ENCODE peak calls at places on chromosomes 12 and 14, in seven cellular contexts. C, Y, R, S, M, A and H are unnamed samples.

GRCh38 chr12:116074686-116075085 is 202.8 kb downstream of the MED13L start:
- DNase-seq in Y (peak), M (no peak), A (no peak), S (no peak), C (no peak), R (no peak), H (no peak)

GRCh38 chr12:96606646-96607045 is 117.3 kb downstream of the CFAP54 start:
- DNase-seq in A (no peak), S (no peak), Y (no peak), M (no peak), C (no peak), R (no peak), H (no peak)

GRCh38 chr12:119594772-119595445 is 1.3 kb downstream of the TMEM233 start:
- DNase-seq in C (peak), M (peak), Y (peak), R (no peak), A (no peak), S (no peak), H (no peak)

GRCh38 chr12:60819794-60820193 is 1224.0 kb downstream of the SLC16A7 start:
- DNase-seq in S (no peak), Y (no peak), C (no peak), A (no peak), M (no peak), R (no peak), H (no peak)

GRCh38 chr12:84315926-84316325 is 596.7 kb downstream of the SLC6A15 start:
- DNase-seq in S (no peak), R (no peak), M (no peak), A (no peak), C (no peak), Y (no peak), H (no peak)

GRCh38 chr12:65765436-65765813 is 58.9 kb upstream of the HMGA2 start:
- DNase-seq in S (no peak), A (no peak), R (peak), M (no peak), C (no peak), Y (no peak), H (peak)

GRCh38 chr12:52975820-52976573 is 27.1 kb downstream of the KRT18 start:
- DNase-seq in S (no peak), R (peak), M (peak), A (peak), C (no peak), Y (peak), H (peak)

GRCh38 chr12:69688021-69688420 is 11.1 kb downstream of the BEST3 start:
- DNase-seq in S (no peak), R (peak), A (peak), Y (peak), M (no peak), C (no peak), H (peak)

GRCh38 chr14:102015045-102015685 is 50.8 kb downstream of the DYNC1H1 start:
- DNase-seq in A (no peak), C (no peak), M (no peak), R (no peak), Y (no peak), S (no peak), H (peak)

GRCh38 chr12:1878695-1879094 is 39.8 kb downstream of the CACNA2D4 start:
- DNase-seq in M (peak), Y (no peak), R (no peak), S (no peak), A (no peak), C (no peak), H (no peak)

GRCh38 chr14:24430143-24430681 is 458 bp downstream of the KHNYN start:
- DNase-seq in M (peak), A (peak), R (peak), S (no peak), C (peak), Y (peak), H (peak)

GRCh38 chr14:41607119-41607785 is 576 bp downstream of the LRFN5 start:
- DNase-seq in C (no peak), M (no peak), Y (no peak), A (no peak), S (no peak), R (peak), H (no peak)

GRCh38 chr12:58346032-58346632 is 404.8 kb downstream of the ATP23 start:
- DNase-seq in Y (peak), M (no peak), C (peak), R (peak), A (no peak), S (no peak), H (peak)

GRCh38 chr12:72075401-72075800 is 136.8 kb downstream of the TPH2 start:
- DNase-seq in M (no peak), S (no peak), A (no peak), Y (peak), C (no peak), R (no peak), H (no peak)

GRCh38 chr14:43169722-43170121 is 1337.4 kb downstream of the FSCB start:
- DNase-seq in R (no peak), M (no peak), C (no peak), A (no peak), Y (no peak), S (no peak), H (no peak)

GRCh38 chr12:121872546-121873223 is 14.0 kb upstream of the HPD start:
- DNase-seq in R (peak), A (no peak), S (no peak), Y (no peak), C (no peak), M (no peak), H (peak)

GRCh38 chr12:75596406-75596805 is 85.0 kb upstream of the KRR1 start:
- DNase-seq in R (no peak), Y (no peak), M (no peak), C (no peak), S (no peak), A (no peak), H (no peak)

GRCh38 chr12:119055977-119056376 is 74.6 kb downstream of the SRRM4 start:
- DNase-seq in S (no peak), Y (no peak), M (no peak), R (no peak), A (no peak), C (no peak), H (no peak)

GRCh38 chr12:85575115-85576096 is 260.8 kb downstream of the RASSF9 start:
- DNase-seq in A (peak), C (peak), Y (peak), R (peak), S (no peak), M (peak), H (peak)

GRCh38 chr12:132986885-132987225 is 688 bp downstream of the ZNF26 start:
- DNase-seq in A (peak), C (no peak), R (no peak), Y (no peak), M (no peak), S (no peak), H (peak)

GRCh38 chr14:22397338-22397737 is 191.7 kb downstream of the DAD1 start:
- DNase-seq in A (no peak), C (no peak), M (no peak), Y (no peak), R (no peak), S (no peak), H (no peak)

GRCh38 chr14:64465856-64466554 is 706 bp downstream of the AKAP5 start:
- DNase-seq in C (peak), S (no peak), M (peak), Y (peak), A (peak), R (peak), H (peak)

GRCh38 chr14:89957791-89958190 is 2.1 kb downstream of the TDP1 start:
- DNase-seq in M (peak), S (no peak), R (peak), C (no peak), A (no peak), Y (no peak), H (no peak)

GRCh38 chr12:109822951-109823411 is 10.2 kb downstream of the TRPV4 start:
- DNase-seq in Y (no peak), C (no peak), S (no peak), A (no peak), M (no peak), R (no peak), H (no peak)

GRCh38 chr14:94173471-94173884 is 644 bp upstream of the PPP4R4 start:
- DNase-seq in M (no peak), A (no peak), S (no peak), Y (no peak), R (peak), C (no peak), H (no peak)

GRCh38 chr12:29026419-29026818 is 122.7 kb upstream of the FAR2 start:
- DNase-seq in Y (no peak), C (no peak), S (no peak), M (no peak), A (no peak), R (no peak), H (no peak)

GRCh38 chr14:70567791-70568190 is 32.7 kb downstream of the MED6 start:
- DNase-seq in M (peak), A (peak), C (no peak), R (peak), Y (peak), S (peak), H (peak)

GRCh38 chr12:122072031-122072970 is 6.3 kb upstream of the MLXIP start:
- DNase-seq in A (no peak), C (no peak), S (no peak), M (no peak), R (peak), Y (peak), H (peak)

GRCh38 chr14:90827919-90828610 is 11.8 kb upstream of the TTC7B start:
- DNase-seq in C (peak), Y (peak), S (peak), R (peak), M (peak), A (peak), H (peak)

GRCh38 chr12:68040450-68041075 is 51.3 kb downstream of the IFNG-AS1 start:
- DNase-seq in R (peak), A (peak), C (peak), S (no peak), M (peak), Y (peak), H (peak)

GRCh38 chr12:91947459-91947858 is 198.2 kb downstream of the BTG1 start:
- DNase-seq in M (no peak), S (no peak), Y (no peak), C (no peak), A (no peak), R (no peak), H (no peak)

GRCh38 chr14:73125746-73126145 is 10.6 kb upstream of the PSEN1 start:
- DNase-seq in C (no peak), R (no peak), S (no peak), A (no peak), Y (peak), M (no peak), H (no peak)

GRCh38 chr12:2332266-2332665 is 279.5 kb downstream of the CACNA1C start:
- DNase-seq in S (no peak), M (no peak), C (no peak), Y (no peak), A (no peak), R (no peak), H (peak)

GRCh38 chr14:36001936-36002335 is 174.6 kb downstream of the PTCSC3 start:
- DNase-seq in A (no peak), C (no peak), Y (no peak), R (no peak), S (no peak), M (no peak), H (no peak)

GRCh38 chr14:79576434-79576833 is 634.9 kb downstream of the DIO2 start:
- DNase-seq in S (no peak), R (no peak), M (no peak), Y (no peak), A (no peak), C (no peak), H (peak)

GRCh38 chr12:5269846-5270245 is 162.1 kb upstream of the NTF3 start:
- DNase-seq in S (no peak), M (no peak), A (no peak), R (no peak), C (no peak), Y (no peak), H (no peak)

GRCh38 chr12:5272061-5272820 is 159.7 kb upstream of the NTF3 start:
- DNase-seq in Y (no peak), C (no peak), S (no peak), M (no peak), R (peak), A (no peak), H (no peak)

GRCh38 chr12:5268424-5269210 is 163.3 kb upstream of the NTF3 start:
- DNase-seq in Y (no peak), R (no peak), C (no peak), S (no peak), M (no peak), A (no peak), H (no peak)

GRCh38 chr12:5264006-5264405 is 167.9 kb upstream of the NTF3 start:
- DNase-seq in M (no peak), S (no peak), Y (no peak), R (no peak), A (no peak), C (no peak), H (no peak)

GRCh38 chr12:5267603-5268423 is 164.1 kb upstream of the NTF3 start:
- DNase-seq in S (no peak), M (no peak), C (no peak), Y (peak), R (no peak), A (no peak), H (peak)
- H4K8ac ChIP-seq in S (no peak), M (no peak), C (no peak), Y (no peak), R (no peak), A (no peak), H (peak)

GRCh38 chr12:77319141-77319540 is 253.8 kb upstream of the E2F7 start:
- DNase-seq in S (no peak), R (no peak), Y (no peak), A (no peak), C (peak), M (no peak), H (no peak)

GRCh38 chr12:77315407-77315806 is 250.0 kb upstream of the E2F7 start:
- DNase-seq in Y (no peak), R (no peak), A (no peak), M (no peak), C (no peak), S (no peak), H (no peak)
- H3K23ac ChIP-seq in Y (no peak), R (no peak), A (no peak), M (no peak), C (no peak), S (no peak), H (no peak)

GRCh38 chr14:37655418-37655817 is 60.0 kb downstream of the TTC6 start:
- DNase-seq in Y (peak), M (no peak), R (peak), A (no peak), C (no peak), S (no peak), H (peak)

GRCh38 chr14:37650356-37651037 is 55.1 kb downstream of the TTC6 start:
- DNase-seq in R (peak), A (no peak), C (no peak), M (no peak), S (no peak), Y (peak), H (peak)

DNA sequence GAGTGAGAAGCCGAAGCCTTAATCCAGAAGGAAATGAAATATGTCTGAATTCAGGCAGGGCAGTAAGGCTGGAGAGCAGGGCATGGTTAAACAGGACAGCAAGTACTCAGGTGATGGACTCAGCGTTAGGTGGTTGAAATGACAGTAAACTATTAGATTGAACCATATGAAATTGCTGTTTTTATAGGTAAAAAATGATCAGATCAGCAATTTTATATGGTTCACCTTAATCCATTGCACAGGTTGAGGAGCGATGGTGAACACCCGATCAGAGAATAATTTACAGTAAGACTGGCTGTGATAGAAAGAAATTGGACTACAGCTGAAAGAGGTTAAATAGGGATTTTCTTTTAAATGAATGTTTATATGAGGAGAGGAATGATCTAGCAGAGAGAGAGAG is 56.6 kb downstream of the TTC6 start:
- DNase-seq in C (no peak), M (no peak), A (no peak), Y (no peak), S (no peak), R (no peak), H (no peak)
- H4K8ac ChIP-seq in C (no peak), M (no peak), A (no peak), Y (no peak), S (no peak), R (no peak), H (no peak)

GRCh38 chr14:32397871-32398640 is 69.0 kb downstream of the AKAP6 start:
- DNase-seq in Y (no peak), C (no peak), R (peak), M (no peak), A (no peak), S (no peak), H (peak)
- H3K23ac ChIP-seq in Y (no peak), C (no peak), R (no peak), M (no peak), A (no peak), S (no peak), H (no peak)

DNA sequence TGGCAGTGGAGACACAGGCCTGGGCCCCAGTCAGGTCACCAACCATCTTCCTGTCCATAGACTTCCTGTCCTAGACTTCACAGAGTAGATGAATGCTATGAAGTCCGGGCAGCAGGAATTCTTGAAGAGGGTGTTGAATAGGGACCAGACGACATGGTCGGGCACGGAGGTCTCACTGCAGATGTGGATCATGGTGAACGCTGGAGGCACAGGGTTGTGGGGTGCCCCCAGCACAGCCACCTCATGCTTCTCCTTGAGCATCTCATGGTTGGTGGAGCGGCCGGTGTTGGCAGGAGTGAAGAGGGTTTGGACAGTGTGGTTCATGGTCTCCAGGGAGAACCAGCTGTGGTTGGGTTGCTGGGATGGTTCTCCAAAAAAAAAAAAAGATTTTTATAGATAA is 55.8 kb upstream of the AMIGO2 start:
- DNase-seq in A (no peak), R (no peak), S (no peak), Y (no peak), M (no peak), C (no peak), H (no peak)
- H4K8ac ChIP-seq in A (no peak), R (no peak), S (peak), Y (no peak), M (no peak), C (no peak), H (no peak)

GRCh38 chr12:50213439-50213838 is 46.3 kb upstream of the CERS5 start:
- DNase-seq in C (no peak), A (no peak), R (no peak), S (no peak), Y (no peak), M (no peak), H (no peak)

GRCh38 chr12:50212071-50212467 is 44.9 kb upstream of the CERS5 start:
- DNase-seq in Y (no peak), S (no peak), M (no peak), R (no peak), A (no peak), C (no peak), H (no peak)

GRCh38 chr12:50214018-50214417 is 46.8 kb upstream of the CERS5 start:
- DNase-seq in C (no peak), A (no peak), R (no peak), Y (no peak), M (no peak), S (no peak), H (no peak)

GRCh38 chr12:50217202-50217601 is 50.0 kb upstream of the CERS5 start:
- DNase-seq in A (no peak), Y (no peak), R (no peak), S (no peak), M (no peak), C (no peak), H (no peak)

GRCh38 chr12:50215033-50215432 is 47.9 kb upstream of the CERS5 start:
- DNase-seq in S (no peak), R (peak), A (no peak), C (no peak), Y (no peak), M (no peak), H (peak)
- H3K23ac ChIP-seq in S (no peak), R (no peak), A (no peak), C (no peak), Y (no peak), M (no peak), H (peak)